ENCODE peak calls at places on chromosome 18, in eight cellular contexts. T, M, O, H, D, L, P and Z are unnamed samples.

GRCh38 chr18:3799515-3799914 is 349.5 kb downstream of the TGIF1 start:
- DNase-seq in H (no peak), D (no peak), P (no peak), O (peak), L (no peak), M (no peak), T (no peak), Z (no peak)

GRCh38 chr18:421236-422155 is 79.0 kb downstream of the COLEC12 start:
- DNase-seq in D (peak), L (no peak), P (no peak), M (no peak), H (no peak), T (no peak), O (peak), Z (no peak)

GRCh38 chr18:68735498-68736343 is 20.8 kb upstream of the TMX3 start:
- DNase-seq in P (no peak), O (peak), H (no peak), D (peak), M (no peak), L (no peak), T (no peak), Z (peak)

GRCh38 chr18:28458751-28459150 is 281.8 kb upstream of the CDH2 start:
- DNase-seq in T (no peak), M (no peak), H (no peak), P (no peak), D (peak), L (no peak), O (no peak), Z (no peak)

GRCh38 chr18:9466911-9467310 is 8.4 kb upstream of the RALBP1 start:
- DNase-seq in T (no peak), L (no peak), H (no peak), P (no peak), O (no peak), M (no peak), D (peak), Z (no peak)

GRCh38 chr18:11533942-11534496 is 75.4 kb upstream of the SLC35G4 start:
- DNase-seq in H (no peak), T (no peak), O (no peak), L (no peak), M (no peak), D (no peak), P (no peak), Z (no peak)

GRCh38 chr18:48077291-48077690 is 146.8 kb upstream of the SMAD2 start:
- DNase-seq in M (peak), P (no peak), O (no peak), H (no peak), T (no peak), L (no peak), D (no peak), Z (no peak)

GRCh38 chr18:44742741-44743311 is 62.1 kb downstream of the SETBP1 start:
- DNase-seq in T (no peak), D (peak), L (peak), P (no peak), H (no peak), O (peak), M (peak), Z (peak)

GRCh38 chr18:76496200-76496890 is 1.3 kb upstream of the ZNF516 start:
- DNase-seq in L (peak), T (peak), H (peak), M (peak), P (no peak), O (peak), D (peak), Z (peak)

GRCh38 chr18:48787523-48788151 is 163.1 kb downstream of the SMAD7 start:
- DNase-seq in T (peak), P (no peak), O (peak), H (no peak), D (no peak), M (no peak), L (no peak), Z (no peak)

GRCh38 chr18:61308009-61308408 is 25.2 kb upstream of the CDH20 start:
- DNase-seq in D (no peak), O (no peak), T (no peak), P (no peak), L (no peak), M (no peak), H (no peak), Z (no peak)

GRCh38 chr18:67265464-67266245 is 250.9 kb downstream of the DSEL start:
- DNase-seq in T (no peak), P (no peak), D (peak), O (peak), L (no peak), H (no peak), M (no peak), Z (no peak)

GRCh38 chr18:69935319-69936190 is 12.1 kb downstream of the CD226 start:
- DNase-seq in M (no peak), O (no peak), D (no peak), L (no peak), P (peak), T (no peak), H (peak), Z (no peak)
- H3K4me3 ChIP-seq in M (no peak), O (no peak), D (no peak), L (no peak), P (peak), T (no peak), H (no peak), Z (no peak)

GRCh38 chr18:21074336-21075323 is 37.0 kb downstream of the ROCK1 start:
- DNase-seq in O (no peak), P (no peak), T (no peak), D (no peak), M (no peak), H (no peak), L (no peak), Z (no peak)
- H3K4me3 ChIP-seq in O (no peak), P (no peak), T (no peak), D (no peak), M (no peak), H (no peak), L (no peak), Z (no peak)

DNA sequence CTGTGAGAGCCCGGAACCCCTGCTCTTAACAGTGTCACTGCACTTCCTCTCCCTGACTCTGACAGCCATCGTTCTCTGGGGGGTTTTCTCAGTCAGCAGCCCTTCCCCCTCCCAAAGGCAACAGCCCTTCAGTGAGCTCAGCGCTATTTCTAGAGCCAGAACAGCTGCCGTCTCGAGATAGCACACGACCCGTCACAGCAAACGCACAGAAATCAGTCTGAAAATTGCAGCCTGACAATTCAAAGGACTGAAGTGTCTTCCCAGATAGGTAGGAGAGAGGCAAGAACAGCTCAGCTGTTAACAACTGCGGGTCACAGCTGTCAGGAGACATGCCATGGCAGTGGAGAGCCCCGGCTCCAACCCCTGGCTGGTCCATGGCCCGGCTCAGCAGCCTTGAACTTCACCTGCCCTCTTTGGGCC is 45.4 kb downstream of the ST8SIA5 start:
- DNase-seq in P (no peak), L (no peak), T (no peak), M (no peak), O (no peak), H (no peak), D (no peak), Z (no peak)
- H3K4me3 ChIP-seq in P (no peak), L (no peak), T (no peak), M (no peak), O (no peak), H (no peak), D (no peak), Z (no peak)

GRCh38 chr18:55401275-55401620 is 186.7 kb downstream of the TCF4 start:
- DNase-seq in T (no peak), L (no peak), H (no peak), P (no peak), O (peak), M (no peak), D (peak), Z (no peak)
- H3K4me3 ChIP-seq in T (peak), L (peak), H (peak), P (no peak), O (peak), M (no peak), D (peak), Z (no peak)

GRCh38 chr18:51029378-51029693 is 677 bp upstream of the SMAD4 start:
- DNase-seq in M (no peak), L (no peak), T (no peak), H (no peak), P (no peak), O (no peak), D (no peak), Z (peak)

GRCh38 chr18:51028201-51028805 is 1.7 kb upstream of the SMAD4 start:
- DNase-seq in M (peak), P (no peak), D (peak), H (no peak), T (no peak), O (peak), L (no peak), Z (no peak)

GRCh38 chr18:51029694-51030536 is at the start of gene SMAD4:
- DNase-seq in D (peak), M (peak), L (peak), H (peak), P (peak), O (peak), T (peak), Z (peak)

GRCh38 chr18:51030537-51031258 is 685 bp downstream of the SMAD4 start:
- DNase-seq in H (peak), L (peak), M (peak), T (peak), O (peak), D (peak), P (peak), Z (peak)

GRCh38 chr18:51032193-51032592 is 2.2 kb downstream of the SMAD4 start:
- DNase-seq in L (no peak), H (no peak), M (no peak), O (no peak), T (no peak), P (no peak), D (no peak), Z (no peak)
- H3K4me3 ChIP-seq in L (no peak), H (peak), M (no peak), O (peak), T (peak), P (no peak), D (peak), Z (no peak)

GRCh38 chr18:56076735-56077134 is 488.7 kb upstream of the TCF4 start:
- DNase-seq in T (no peak), L (no peak), M (no peak), O (no peak), P (no peak), H (no peak), D (no peak), Z (no peak)
- H3K4me3 ChIP-seq in T (no peak), L (no peak), M (no peak), O (no peak), P (no peak), H (no peak), D (no peak), Z (no peak)

DNA sequence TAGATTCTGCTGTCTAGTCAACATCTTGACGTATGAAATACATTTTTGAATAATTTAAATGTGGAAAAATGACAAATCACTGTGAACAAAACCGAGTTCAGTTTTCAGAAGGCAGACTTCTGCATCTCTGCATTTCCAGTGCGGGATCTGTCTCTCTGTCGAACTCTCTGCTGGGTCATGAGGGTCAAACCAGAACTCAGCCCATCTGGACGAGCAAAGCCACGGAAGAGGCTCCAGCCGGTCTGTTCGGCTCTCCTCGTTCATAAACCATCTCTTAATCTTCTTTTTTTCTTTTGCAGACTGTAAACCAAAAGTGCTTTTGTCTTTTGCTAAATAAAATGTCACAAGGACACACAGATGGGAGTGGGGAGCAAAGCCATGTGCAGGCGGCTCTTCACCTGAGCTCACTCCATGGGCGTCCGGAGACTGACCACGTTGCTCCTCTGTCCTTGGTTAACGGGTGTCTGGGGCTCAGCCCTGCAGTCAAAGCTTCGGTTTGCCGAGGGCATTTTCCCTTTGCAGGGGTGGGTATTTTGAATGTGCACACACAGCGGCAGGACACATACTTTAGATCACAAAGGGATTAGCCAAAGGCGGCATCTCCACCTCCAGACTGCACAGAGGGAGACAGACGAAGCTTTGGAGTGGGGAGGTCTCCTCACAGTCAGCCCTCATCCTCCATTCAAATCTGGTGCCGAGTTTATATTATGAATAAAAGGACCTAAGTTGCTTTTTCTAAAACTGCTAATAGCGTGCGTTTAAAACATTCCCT is 737.9 kb upstream of the SALL3 start:
- DNase-seq in H (no peak), D (no peak), L (no peak), T (no peak), M (no peak), P (no peak), O (no peak), Z (no peak)
- H3K4me3 ChIP-seq in H (no peak), D (no peak), L (no peak), T (no peak), M (no peak), P (no peak), O (no peak), Z (no peak)